ENCODE peak calls at places on chromosomes 5 and 9, in ten cellular contexts. One of them, this sample, is unnamed.

GRCh38 chr9:15361737-15362136 is 54.7 kb upstream of the TTC39B start:
- DNase-seq in caudate nucleus: no peak
- DNase-seq in stimulated activated CD8-positive, alpha-beta memory T cell treated with anti-CD3 and anti-CD28 coated beads, Interleukin-15, amount 100 ng/mL, for 24 hours: no peak
- DNase-seq in naive thymus-derived CD8-positive, alpha-beta T cell: no peak
- DNase-seq in T-helper 1 cell: no peak
- DNase-seq in fibroblast of mammary gland: peak; percentile 4
- DNase-seq in endothelial cell: no peak
- DNase-seq in activated CD4-positive, alpha-beta T cell treated with anti-CD3 and anti-CD28 coated beads for 4 hours: no peak
- DNase-seq in NCI-H1105 treated with DMSO at 0.1 percent for 48 hours: no peak
- DNase-seq in NCI-H345: no peak
- DNase-seq in this sample: no peak

GRCh38 chr5:68252678-68253520 is 37.3 kb downstream of the PIK3R1 start:
- DNase-seq in caudate nucleus: peak; percentile 13
- DNase-seq in stimulated activated CD8-positive, alpha-beta memory T cell treated with anti-CD3 and anti-CD28 coated beads, Interleukin-15, amount 100 ng/mL, for 24 hours: no peak
- DNase-seq in naive thymus-derived CD8-positive, alpha-beta T cell: peak; percentile 31
- DNase-seq in T-helper 1 cell: peak; percentile 38
- DNase-seq in fibroblast of mammary gland: peak; percentile 85
- DNase-seq in endothelial cell: peak; percentile 58
- DNase-seq in activated CD4-positive, alpha-beta T cell treated with anti-CD3 and anti-CD28 coated beads for 4 hours: peak; percentile 42
- DNase-seq in NCI-H1105 treated with DMSO at 0.1 percent for 48 hours: peak; percentile 33
- DNase-seq in NCI-H345: peak; percentile 39
- DNase-seq in this sample: peak; percentile 31

GRCh38 chr5:139688712-139689413 is 40.7 kb downstream of the CXXC5 start:
- DNase-seq in caudate nucleus: no peak
- DNase-seq in stimulated activated CD8-positive, alpha-beta memory T cell treated with anti-CD3 and anti-CD28 coated beads, Interleukin-15, amount 100 ng/mL, for 24 hours: no peak
- DNase-seq in naive thymus-derived CD8-positive, alpha-beta T cell: no peak
- DNase-seq in T-helper 1 cell: no peak
- DNase-seq in fibroblast of mammary gland: no peak
- DNase-seq in endothelial cell: no peak
- DNase-seq in activated CD4-positive, alpha-beta T cell treated with anti-CD3 and anti-CD28 coated beads for 4 hours: no peak
- DNase-seq in NCI-H1105 treated with DMSO at 0.1 percent for 48 hours: no peak
- DNase-seq in NCI-H345: no peak
- DNase-seq in this sample: no peak

GRCh38 chr5:9617191-9617590 is 13.0 kb downstream of the TAS2R1 start:
- DNase-seq in caudate nucleus: no peak
- DNase-seq in stimulated activated CD8-positive, alpha-beta memory T cell treated with anti-CD3 and anti-CD28 coated beads, Interleukin-15, amount 100 ng/mL, for 24 hours: no peak
- DNase-seq in naive thymus-derived CD8-positive, alpha-beta T cell: no peak
- DNase-seq in T-helper 1 cell: no peak
- DNase-seq in fibroblast of mammary gland: no peak
- DNase-seq in endothelial cell: no peak
- DNase-seq in activated CD4-positive, alpha-beta T cell treated with anti-CD3 and anti-CD28 coated beads for 4 hours: no peak
- DNase-seq in NCI-H1105 treated with DMSO at 0.1 percent for 48 hours: no peak
- DNase-seq in NCI-H345: no peak
- DNase-seq in this sample: no peak

GRCh38 chr9:138073408-138073807 is 195.8 kb downstream of the CACNA1B start:
- DNase-seq in caudate nucleus: no peak
- DNase-seq in stimulated activated CD8-positive, alpha-beta memory T cell treated with anti-CD3 and anti-CD28 coated beads, Interleukin-15, amount 100 ng/mL, for 24 hours: no peak
- DNase-seq in naive thymus-derived CD8-positive, alpha-beta T cell: no peak
- DNase-seq in T-helper 1 cell: no peak
- DNase-seq in fibroblast of mammary gland: no peak
- DNase-seq in endothelial cell: no peak
- DNase-seq in activated CD4-positive, alpha-beta T cell treated with anti-CD3 and anti-CD28 coated beads for 4 hours: no peak
- DNase-seq in NCI-H1105 treated with DMSO at 0.1 percent for 48 hours: no peak
- DNase-seq in NCI-H345: no peak
- DNase-seq in this sample: no peak

GRCh38 chr9:7006417-7006816 is 248.6 kb downstream of the KDM4C start:
- DNase-seq in caudate nucleus: no peak
- DNase-seq in stimulated activated CD8-positive, alpha-beta memory T cell treated with anti-CD3 and anti-CD28 coated beads, Interleukin-15, amount 100 ng/mL, for 24 hours: no peak
- DNase-seq in naive thymus-derived CD8-positive, alpha-beta T cell: no peak
- DNase-seq in T-helper 1 cell: no peak
- DNase-seq in fibroblast of mammary gland: no peak
- DNase-seq in endothelial cell: no peak
- DNase-seq in activated CD4-positive, alpha-beta T cell treated with anti-CD3 and anti-CD28 coated beads for 4 hours: no peak
- DNase-seq in NCI-H1105 treated with DMSO at 0.1 percent for 48 hours: no peak
- DNase-seq in NCI-H345: no peak
- DNase-seq in this sample: no peak

GRCh38 chr5:1555011-1555807 is 31.4 kb upstream of the LPCAT1 start:
- DNase-seq in caudate nucleus: no peak
- DNase-seq in stimulated activated CD8-positive, alpha-beta memory T cell treated with anti-CD3 and anti-CD28 coated beads, Interleukin-15, amount 100 ng/mL, for 24 hours: no peak
- DNase-seq in naive thymus-derived CD8-positive, alpha-beta T cell: no peak
- DNase-seq in T-helper 1 cell: no peak
- DNase-seq in fibroblast of mammary gland: no peak
- DNase-seq in endothelial cell: no peak
- DNase-seq in activated CD4-positive, alpha-beta T cell treated with anti-CD3 and anti-CD28 coated beads for 4 hours: no peak
- DNase-seq in NCI-H1105 treated with DMSO at 0.1 percent for 48 hours: peak; percentile 72
- DNase-seq in NCI-H345: no peak
- DNase-seq in this sample: peak; percentile 95

GRCh38 chr9:2066312-2067273 is 51.4 kb downstream of the SMARCA2 start:
- DNase-seq in caudate nucleus: no peak
- DNase-seq in stimulated activated CD8-positive, alpha-beta memory T cell treated with anti-CD3 and anti-CD28 coated beads, Interleukin-15, amount 100 ng/mL, for 24 hours: no peak
- DNase-seq in naive thymus-derived CD8-positive, alpha-beta T cell: peak; percentile 40
- DNase-seq in T-helper 1 cell: no peak
- DNase-seq in fibroblast of mammary gland: peak; percentile 25
- DNase-seq in endothelial cell: no peak
- DNase-seq in activated CD4-positive, alpha-beta T cell treated with anti-CD3 and anti-CD28 coated beads for 4 hours: no peak
- DNase-seq in NCI-H1105 treated with DMSO at 0.1 percent for 48 hours: no peak
- DNase-seq in NCI-H345: no peak
- DNase-seq in this sample: no peak

GRCh38 chr5:125657936-125658335 is 765.3 kb upstream of the GRAMD2B start:
- DNase-seq in caudate nucleus: no peak
- DNase-seq in stimulated activated CD8-positive, alpha-beta memory T cell treated with anti-CD3 and anti-CD28 coated beads, Interleukin-15, amount 100 ng/mL, for 24 hours: no peak
- DNase-seq in naive thymus-derived CD8-positive, alpha-beta T cell: no peak
- DNase-seq in T-helper 1 cell: no peak
- DNase-seq in fibroblast of mammary gland: no peak
- DNase-seq in endothelial cell: no peak
- DNase-seq in activated CD4-positive, alpha-beta T cell treated with anti-CD3 and anti-CD28 coated beads for 4 hours: no peak
- DNase-seq in NCI-H1105 treated with DMSO at 0.1 percent for 48 hours: no peak
- DNase-seq in NCI-H345: no peak
- DNase-seq in this sample: no peak

GRCh38 chr5:180632768-180633167 is 16.6 kb downstream of the FLT4 start:
- DNase-seq in caudate nucleus: no peak
- DNase-seq in stimulated activated CD8-positive, alpha-beta memory T cell treated with anti-CD3 and anti-CD28 coated beads, Interleukin-15, amount 100 ng/mL, for 24 hours: no peak
- DNase-seq in naive thymus-derived CD8-positive, alpha-beta T cell: no peak
- DNase-seq in T-helper 1 cell: no peak
- DNase-seq in fibroblast of mammary gland: no peak
- DNase-seq in endothelial cell: no peak
- DNase-seq in activated CD4-positive, alpha-beta T cell treated with anti-CD3 and anti-CD28 coated beads for 4 hours: no peak
- DNase-seq in NCI-H1105 treated with DMSO at 0.1 percent for 48 hours: no peak
- DNase-seq in NCI-H345: no peak
- DNase-seq in this sample: no peak

GRCh38 chr5:463952-464351 is 21.0 kb downstream of the EXOC3 start:
- DNase-seq in caudate nucleus: no peak
- DNase-seq in stimulated activated CD8-positive, alpha-beta memory T cell treated with anti-CD3 and anti-CD28 coated beads, Interleukin-15, amount 100 ng/mL, for 24 hours: no peak
- DNase-seq in naive thymus-derived CD8-positive, alpha-beta T cell: peak; percentile 90
- DNase-seq in T-helper 1 cell: peak; percentile 76
- DNase-seq in fibroblast of mammary gland: no peak
- DNase-seq in endothelial cell: no peak
- DNase-seq in activated CD4-positive, alpha-beta T cell treated with anti-CD3 and anti-CD28 coated beads for 4 hours: peak; percentile 96
- DNase-seq in NCI-H1105 treated with DMSO at 0.1 percent for 48 hours: no peak
- DNase-seq in NCI-H345: no peak
- DNase-seq in this sample: no peak

This sample was measured in NCI-H510A treated with DMSO at 0.1 percent for 48 hours.